ENCODE peak calls at places on chromosome 16, in nine cellular contexts. One of them, this sample, is unnamed.

GRCh38 chr16:75570351-75571104 is 4.3 kb downstream of the GABARAPL2 start:
- DNase-seq in HCT116: no peak
- DNase-seq in A549: no peak
- DNase-seq in SK-N-SH: no peak
- DNase-seq in Panc1: no peak
- DNase-seq in HepG2: no peak
- DNase-seq in GM23338: no peak
- DNase-seq in K562: no peak
- DNase-seq in GM12878: no peak
- DNase-seq in this sample: no peak

GRCh38 chr16:48276102-48276501 is 28.8 kb upstream of the ABCC11 start:
- DNase-seq in GM12878: no peak
- DNase-seq in Panc1: no peak
- DNase-seq in K562: no peak
- DNase-seq in A549: no peak
- DNase-seq in HepG2: peak; percentile 18
- DNase-seq in SK-N-SH: no peak
- DNase-seq in GM23338: no peak
- DNase-seq in HCT116: no peak
- DNase-seq in this sample: no peak

GRCh38 chr16:306911-307370 is 24.0 kb downstream of the PDIA2 start:
- DNase-seq in SK-N-SH: no peak
- DNase-seq in HepG2: no peak
- DNase-seq in GM23338: no peak
- DNase-seq in A549: no peak
- DNase-seq in GM12878: no peak
- DNase-seq in Panc1: no peak
- DNase-seq in HCT116: no peak
- DNase-seq in K562: no peak
- DNase-seq in this sample: no peak

GRCh38 chr16:30669026-30670000 is 11.1 kb downstream of the FBRS start:
- DNase-seq in A549: no peak
- DNase-seq in GM23338: no peak
- DNase-seq in K562: no peak
- DNase-seq in GM12878: no peak
- DNase-seq in Panc1: no peak
- DNase-seq in HepG2: no peak
- DNase-seq in SK-N-SH: no peak
- DNase-seq in HCT116: no peak
- DNase-seq in this sample: no peak

GRCh38 chr16:6111390-6111789 is 1013.8 kb upstream of the EEF2KMT start:
- DNase-seq in GM23338: no peak
- DNase-seq in Panc1: no peak
- DNase-seq in SK-N-SH: no peak
- DNase-seq in GM12878: no peak
- DNase-seq in A549: no peak
- DNase-seq in HepG2: no peak
- DNase-seq in HCT116: no peak
- DNase-seq in K562: no peak
- DNase-seq in this sample: no peak

GRCh38 chr16:10156111-10156510 is 26.1 kb downstream of the GRIN2A start:
- DNase-seq in K562: no peak
- DNase-seq in GM23338: no peak
- DNase-seq in Panc1: no peak
- DNase-seq in HepG2: no peak
- DNase-seq in HCT116: no peak
- DNase-seq in GM12878: no peak
- DNase-seq in SK-N-SH: no peak
- DNase-seq in A549: no peak
- DNase-seq in this sample: no peak

GRCh38 chr16:23729503-23730424 is 16.7 kb upstream of the ERN2 start:
- DNase-seq in HCT116: peak; percentile 31
- DNase-seq in GM23338: peak; percentile 81
- DNase-seq in K562: peak; percentile 34
- DNase-seq in A549: peak; percentile 42
- DNase-seq in GM12878: no peak
- DNase-seq in Panc1: peak; percentile 7
- DNase-seq in SK-N-SH: no peak
- DNase-seq in HepG2: peak; percentile 51
- DNase-seq in this sample: no peak

GRCh38 chr16:58127033-58127556 is 2.1 kb downstream of the CFAP20 start:
- DNase-seq in GM23338: peak; percentile 52
- DNase-seq in HCT116: no peak
- DNase-seq in HepG2: peak; percentile 49
- DNase-seq in K562: no peak
- DNase-seq in SK-N-SH: no peak
- DNase-seq in Panc1: no peak
- DNase-seq in A549: peak; percentile 65
- DNase-seq in GM12878: no peak
- DNase-seq in this sample: peak; percentile 35

GRCh38 chr16:24204150-24204665 is 51.9 kb upstream of the CACNG3 start:
- DNase-seq in GM23338: no peak
- DNase-seq in HCT116: no peak
- DNase-seq in Panc1: no peak
- DNase-seq in HepG2: no peak
- DNase-seq in SK-N-SH: no peak
- DNase-seq in A549: no peak
- DNase-seq in GM12878: no peak
- DNase-seq in K562: no peak
- DNase-seq in this sample: no peak

GRCh38 chr16:87963400-87963799 is 12.2 kb downstream of the BANP start:
- DNase-seq in GM12878: no peak
- DNase-seq in Panc1: no peak
- DNase-seq in A549: no peak
- DNase-seq in K562: no peak
- DNase-seq in HCT116: no peak
- DNase-seq in GM23338: no peak
- DNase-seq in HepG2: no peak
- DNase-seq in SK-N-SH: no peak
- DNase-seq in this sample: no peak

GRCh38 chr16:88651276-88651988 is 579 bp upstream of the CYBA start:
- DNase-seq in GM23338: peak; percentile 48
- DNase-seq in A549: peak; percentile 48
- DNase-seq in HepG2: peak; percentile 94
- DNase-seq in HCT116: peak; percentile 72
- DNase-seq in K562: peak; percentile 79
- DNase-seq in Panc1: peak; percentile 38
- DNase-seq in GM12878: peak; percentile 92
- DNase-seq in SK-N-SH: peak; percentile 65
- DNase-seq in this sample: no peak

GRCh38 chr16:51151435-51151950 is 423 bp upstream of the SALL1 start:
- DNase-seq in GM12878: no peak
- DNase-seq in GM23338: peak; percentile 92
- DNase-seq in SK-N-SH: peak; percentile 81
- DNase-seq in K562: no peak
- DNase-seq in HepG2: peak; percentile 86
- DNase-seq in A549: peak; percentile 15
- DNase-seq in Panc1: no peak
- DNase-seq in HCT116: no peak
- DNase-seq in this sample: no peak

GRCh38 chr16:81946206-81946605 is 65.1 kb downstream of the SDR42E1 start:
- DNase-seq in GM23338: no peak
- DNase-seq in HepG2: no peak
- DNase-seq in HCT116: no peak
- DNase-seq in K562: no peak
- DNase-seq in A549: no peak
- DNase-seq in SK-N-SH: no peak
- DNase-seq in GM12878: no peak
- DNase-seq in Panc1: no peak
- DNase-seq in this sample: no peak

GRCh38 chr16:75012380-75013081 is 13.7 kb downstream of the ZNRF1 start:
- DNase-seq in SK-N-SH: no peak
- DNase-seq in HepG2: no peak
- DNase-seq in GM12878: no peak
- DNase-seq in HCT116: no peak
- DNase-seq in Panc1: no peak
- DNase-seq in A549: no peak
- DNase-seq in K562: no peak
- DNase-seq in GM23338: no peak
- DNase-seq in this sample: no peak

GRCh38 chr16:69724981-69725479 is 1.3 kb downstream of the NQO1 start:
- DNase-seq in HepG2: peak; percentile 26
- DNase-seq in SK-N-SH: no peak
- DNase-seq in Panc1: no peak
- DNase-seq in HCT116: no peak
- DNase-seq in GM12878: no peak
- DNase-seq in GM23338: peak; percentile 12
- DNase-seq in A549: no peak
- DNase-seq in K562: no peak
- DNase-seq in this sample: no peak

GRCh38 chr16:28126684-28127620 is 63.4 kb upstream of the GSG1L start:
- DNase-seq in Panc1: no peak
- DNase-seq in A549: no peak
- DNase-seq in K562: no peak
- DNase-seq in HCT116: no peak
- DNase-seq in HepG2: no peak
- DNase-seq in SK-N-SH: no peak
- DNase-seq in GM23338: no peak
- DNase-seq in GM12878: no peak
- DNase-seq in this sample: no peak

GRCh38 chr16:28131743-28132393 is 68.4 kb upstream of the GSG1L start:
- DNase-seq in HepG2: no peak
- DNase-seq in GM12878: no peak
- DNase-seq in HCT116: no peak
- DNase-seq in K562: no peak
- DNase-seq in SK-N-SH: no peak
- DNase-seq in A549: no peak
- DNase-seq in GM23338: no peak
- DNase-seq in Panc1: no peak
- DNase-seq in this sample: no peak

GRCh38 chr16:28130099-28131088 is 66.9 kb upstream of the GSG1L start:
- DNase-seq in GM23338: peak; percentile 14
- DNase-seq in HepG2: no peak
- DNase-seq in Panc1: no peak
- DNase-seq in A549: no peak
- DNase-seq in GM12878: no peak
- DNase-seq in K562: no peak
- DNase-seq in SK-N-SH: no peak
- DNase-seq in HCT116: no peak
- DNase-seq in this sample: no peak

GRCh38 chr16:28133666-28134065 is 70.2 kb upstream of the GSG1L start:
- DNase-seq in HepG2: no peak
- DNase-seq in HCT116: no peak
- DNase-seq in K562: no peak
- DNase-seq in SK-N-SH: no peak
- DNase-seq in GM23338: no peak
- DNase-seq in Panc1: no peak
- DNase-seq in A549: no peak
- DNase-seq in GM12878: no peak
- DNase-seq in this sample: no peak

GRCh38 chr16:28131210-28131609 is 67.7 kb upstream of the GSG1L start:
- DNase-seq in HCT116: no peak
- DNase-seq in HepG2: no peak
- DNase-seq in Panc1: no peak
- DNase-seq in K562: no peak
- DNase-seq in GM23338: no peak
- DNase-seq in A549: no peak
- DNase-seq in GM12878: no peak
- DNase-seq in SK-N-SH: no peak
- DNase-seq in this sample: no peak
- TF ChIP-seq REST in HCT116: no peak
- TF ChIP-seq REST in HepG2: no peak
- TF ChIP-seq REST in Panc1: no peak
- TF ChIP-seq REST in K562: no peak
- TF ChIP-seq REST in GM23338: no peak
- TF ChIP-seq REST in A549: no peak
- TF ChIP-seq REST in GM12878: no peak
- TF ChIP-seq REST in SK-N-SH: no peak
- TF ChIP-seq REST in this sample: no peak

GRCh38 chr16:86833136-86833535 is 254.8 kb downstream of the FOXL1 start:
- DNase-seq in GM12878: no peak
- DNase-seq in GM23338: no peak
- DNase-seq in HepG2: no peak
- DNase-seq in A549: no peak
- DNase-seq in HCT116: no peak
- DNase-seq in Panc1: no peak
- DNase-seq in SK-N-SH: no peak
- DNase-seq in K562: no peak
- DNase-seq in this sample: no peak

GRCh38 chr16:86834451-86835035 is 256.2 kb downstream of the FOXL1 start:
- DNase-seq in SK-N-SH: no peak
- DNase-seq in K562: no peak
- DNase-seq in GM12878: no peak
- DNase-seq in A549: peak; percentile 19
- DNase-seq in HCT116: no peak
- DNase-seq in Panc1: peak; percentile 47
- DNase-seq in HepG2: no peak
- DNase-seq in GM23338: peak; percentile 66
- DNase-seq in this sample: no peak

GRCh38 chr16:86831366-86831765 is 253.0 kb downstream of the FOXL1 start:
- DNase-seq in HepG2: no peak
- DNase-seq in GM12878: no peak
- DNase-seq in SK-N-SH: no peak
- DNase-seq in A549: no peak
- DNase-seq in GM23338: no peak
- DNase-seq in K562: no peak
- DNase-seq in Panc1: no peak
- DNase-seq in HCT116: no peak
- DNase-seq in this sample: no peak

GRCh38 chr16:86835981-86836380 is 257.6 kb downstream of the FOXL1 start:
- DNase-seq in HepG2: no peak
- DNase-seq in SK-N-SH: no peak
- DNase-seq in HCT116: no peak
- DNase-seq in Panc1: no peak
- DNase-seq in GM23338: no peak
- DNase-seq in GM12878: no peak
- DNase-seq in K562: no peak
- DNase-seq in A549: no peak
- DNase-seq in this sample: no peak

GRCh38 chr16:86836503-86837125 is 258.3 kb downstream of the FOXL1 start:
- DNase-seq in SK-N-SH: no peak
- DNase-seq in K562: no peak
- DNase-seq in A549: no peak
- DNase-seq in HCT116: no peak
- DNase-seq in GM12878: no peak
- DNase-seq in Panc1: no peak
- DNase-seq in HepG2: no peak
- DNase-seq in GM23338: no peak
- DNase-seq in this sample: no peak
- H3K27ac ChIP-seq in SK-N-SH: no peak overlapping the region
- H3K27ac ChIP-seq in K562: no peak overlapping the region
- H3K27ac ChIP-seq in A549: no peak overlapping the region
- H3K27ac ChIP-seq in HCT116: no peak overlapping the region
- H3K27ac ChIP-seq in GM12878: no peak overlapping the region
- H3K27ac ChIP-seq in Panc1: no peak overlapping the region
- H3K27ac ChIP-seq in HepG2: no peak overlapping the region
- H3K27ac ChIP-seq in GM23338: no peak overlapping the region
- H3K27ac ChIP-seq in this sample: no peak overlapping the region

GRCh38 chr16:21663889-21664647 is at the start of gene OTOA:
- DNase-seq in HepG2: no peak
- DNase-seq in Panc1: no peak
- DNase-seq in GM12878: no peak
- DNase-seq in K562: no peak
- DNase-seq in A549: no peak
- DNase-seq in GM23338: peak; percentile 78
- DNase-seq in HCT116: no peak
- DNase-seq in SK-N-SH: peak; percentile 74
- DNase-seq in this sample: no peak
- H3K4me3 ChIP-seq in HepG2: no peak within 1 kb of the TSS
- H3K4me3 ChIP-seq in Panc1: peak within 1 kb of the TSS; percentile 18
- H3K4me3 ChIP-seq in GM12878: no peak within 1 kb of the TSS
- H3K4me3 ChIP-seq in K562: no peak within 1 kb of the TSS
- H3K4me3 ChIP-seq in A549: peak within 1 kb of the TSS; percentile 8
- H3K4me3 ChIP-seq in GM23338: peak within 1 kb of the TSS; percentile 54
- H3K4me3 ChIP-seq in HCT116: no peak within 1 kb of the TSS
- H3K4me3 ChIP-seq in SK-N-SH: no peak within 1 kb of the TSS
- H3K4me3 ChIP-seq in this sample: peak within 1 kb of the TSS; percentile 21

GRCh38 chr16:73636196-73636595 is 588.3 kb upstream of the ZFHX3 start:
- DNase-seq in GM23338: peak; percentile 23
- DNase-seq in K562: no peak
- DNase-seq in GM12878: no peak
- DNase-seq in A549: no peak
- DNase-seq in HepG2: no peak
- DNase-seq in Panc1: no peak
- DNase-seq in HCT116: no peak
- DNase-seq in SK-N-SH: no peak
- DNase-seq in this sample: no peak
- TF ChIP-seq REST in GM23338: no peak
- TF ChIP-seq REST in K562: no peak
- TF ChIP-seq REST in GM12878: no peak
- TF ChIP-seq REST in A549: no peak
- TF ChIP-seq REST in HepG2: no peak
- TF ChIP-seq REST in Panc1: no peak
- TF ChIP-seq REST in HCT116: no peak
- TF ChIP-seq REST in SK-N-SH: no peak
- TF ChIP-seq REST in this sample: no peak